ENCODE peak calls at places on chromosomes 11 and 22, in six cellular contexts. C, N, E, K, R and A are unnamed samples.

GRCh38 chr11:27171391-27171790 is 130.8 kb downstream of the BBOX1 start:
- DNase-seq in C (no peak), N (no peak), E (no peak), K (no peak), R (no peak), A (no peak)

GRCh38 chr11:119793335-119793984 is 64.5 kb upstream of the NECTIN1 start:
- DNase-seq in C (no peak), N (no peak), E (no peak), K (no peak), R (peak; percentile 90), A (peak; percentile 46)

GRCh38 chr11:9158898-9159391 is 67.5 kb upstream of the SCUBE2 start:
- DNase-seq in C (no peak), N (no peak), E (no peak), K (peak; percentile 74), R (no peak), A (no peak)

GRCh38 chr11:45212566-45213315 is 66.3 kb downstream of the PRDM11 start:
- DNase-seq in C (no peak), N (no peak), E (no peak), K (no peak), R (no peak), A (no peak)

GRCh38 chr22:23263651-23264555 is 83.6 kb downstream of the BCR start:
- DNase-seq in C (no peak), N (no peak), E (no peak), K (no peak), R (no peak), A (no peak)

GRCh38 chr11:78660451-78660850 is 85.8 kb upstream of the NARS2 start:
- DNase-seq in C (no peak), N (no peak), E (no peak), K (no peak), R (no peak), A (no peak)

GRCh38 chr22:23862103-23862502 is 4.4 kb downstream of the SLC2A11 start:
- DNase-seq in C (no peak), N (no peak), E (no peak), K (peak; percentile 71), R (peak; percentile 90), A (no peak)

GRCh38 chr11:47248664-47249377 is at the start of gene ACP2:
- DNase-seq in C (peak; percentile 88), N (peak; percentile 91), E (peak; percentile 72), K (peak; percentile 91), R (peak; percentile 96), A (peak; percentile 94)

GRCh38 chr11:289145-289705 is 299 bp downstream of the PGGHG start:
- DNase-seq in C (no peak), N (no peak), E (no peak), K (no peak), R (peak; percentile 93), A (no peak)

GRCh38 chr22:38569972-38570840 is at the start of gene DMC1:
- DNase-seq in C (peak; percentile 97), N (peak; percentile 92), E (no peak), K (peak; percentile 82), R (peak; percentile 90), A (peak; percentile 97)

GRCh38 chr22:36775589-36775965 is 342 bp downstream of the IFT27 start:
- DNase-seq in C (no peak), N (peak; percentile 63), E (no peak), K (peak; percentile 13), R (no peak), A (no peak)

GRCh38 chr11:111632798-111633197 is 30.5 kb downstream of the SIK2 start:
- DNase-seq in C (no peak), N (no peak), E (no peak), K (no peak), R (no peak), A (no peak)

GRCh38 chr11:125348141-125348651 is 147.9 kb downstream of the FEZ1 start:
- DNase-seq in C (no peak), N (no peak), E (no peak), K (no peak), R (no peak), A (peak; percentile 49)

GRCh38 chr11:469684-470667 is 19.9 kb downstream of the PTDSS2 start:
- DNase-seq in C (peak; percentile 71), N (peak; percentile 91), E (peak; percentile 50), K (peak; percentile 88), R (peak; percentile 99), A (peak; percentile 79)

GRCh38 chr22:25097006-25097405 is 102.7 kb upstream of the CRYBB3 start:
- DNase-seq in C (no peak), N (no peak), E (no peak), K (no peak), R (no peak), A (no peak)

GRCh38 chr22:47162865-47163264 is 400.4 kb downstream of the TBC1D22A start:
- DNase-seq in C (peak; percentile 24), N (peak; percentile 38), E (no peak), K (no peak), R (peak; percentile 30), A (peak; percentile 43)

GRCh38 chr11:107102692-107103463 is 84.6 kb upstream of the GUCY1A2 start:
- DNase-seq in C (no peak), N (peak; percentile 51), E (no peak), K (no peak), R (no peak), A (no peak)

GRCh38 chr11:44977493-44977984 is 26.9 kb upstream of the TP53I11 start:
- DNase-seq in C (no peak), N (no peak), E (no peak), K (peak; percentile 35), R (no peak), A (no peak)

GRCh38 chr11:133957926-133958325 is 1.2 kb upstream of the IGSF9B start:
- DNase-seq in C (no peak), N (no peak), E (no peak), K (no peak), R (no peak), A (no peak)

GRCh38 chr11:17939542-17939941 is 73.3 kb downstream of the SERGEF start:
- DNase-seq in C (no peak), N (peak; percentile 85), E (no peak), K (no peak), R (no peak), A (no peak)

GRCh38 chr11:79150320-79150719 is 290.5 kb downstream of the TENM4 start:
- DNase-seq in C (no peak), N (no peak), E (no peak), K (no peak), R (no peak), A (no peak)

GRCh38 chr11:20162340-20162739 is 2.1 kb upstream of the DBX1 start:
- DNase-seq in C (no peak), N (no peak), E (no peak), K (no peak), R (peak; percentile 65), A (no peak)

DNA sequence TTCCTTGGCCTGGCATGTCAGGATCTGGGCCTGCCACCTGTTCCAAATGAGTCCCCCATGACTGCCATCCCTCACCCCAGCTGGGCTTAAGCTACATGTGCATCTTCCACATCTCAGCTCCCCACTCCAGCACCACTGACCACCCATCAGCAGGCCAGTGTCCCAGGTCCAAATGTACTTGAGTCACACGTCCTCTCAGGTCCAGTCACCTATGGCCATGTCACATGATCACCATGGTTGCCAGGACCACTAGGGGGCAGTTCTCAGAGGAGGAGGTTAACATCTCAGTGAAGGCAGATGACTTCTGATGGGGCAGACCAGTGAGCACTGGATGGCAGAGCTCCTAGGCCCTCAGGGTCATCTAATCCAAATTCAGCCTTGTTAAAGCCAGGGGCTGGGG is 41.9 kb upstream of the WNT11 start:
- DNase-seq in C (no peak), N (no peak), E (no peak), K (peak; percentile 13), R (no peak), A (no peak)
- TF ChIP-seq CTCF in C (no peak), N (no peak), E (peak; percentile 25), K (peak; percentile 31), R (peak; percentile 40), A (peak; percentile 14)

DNA sequence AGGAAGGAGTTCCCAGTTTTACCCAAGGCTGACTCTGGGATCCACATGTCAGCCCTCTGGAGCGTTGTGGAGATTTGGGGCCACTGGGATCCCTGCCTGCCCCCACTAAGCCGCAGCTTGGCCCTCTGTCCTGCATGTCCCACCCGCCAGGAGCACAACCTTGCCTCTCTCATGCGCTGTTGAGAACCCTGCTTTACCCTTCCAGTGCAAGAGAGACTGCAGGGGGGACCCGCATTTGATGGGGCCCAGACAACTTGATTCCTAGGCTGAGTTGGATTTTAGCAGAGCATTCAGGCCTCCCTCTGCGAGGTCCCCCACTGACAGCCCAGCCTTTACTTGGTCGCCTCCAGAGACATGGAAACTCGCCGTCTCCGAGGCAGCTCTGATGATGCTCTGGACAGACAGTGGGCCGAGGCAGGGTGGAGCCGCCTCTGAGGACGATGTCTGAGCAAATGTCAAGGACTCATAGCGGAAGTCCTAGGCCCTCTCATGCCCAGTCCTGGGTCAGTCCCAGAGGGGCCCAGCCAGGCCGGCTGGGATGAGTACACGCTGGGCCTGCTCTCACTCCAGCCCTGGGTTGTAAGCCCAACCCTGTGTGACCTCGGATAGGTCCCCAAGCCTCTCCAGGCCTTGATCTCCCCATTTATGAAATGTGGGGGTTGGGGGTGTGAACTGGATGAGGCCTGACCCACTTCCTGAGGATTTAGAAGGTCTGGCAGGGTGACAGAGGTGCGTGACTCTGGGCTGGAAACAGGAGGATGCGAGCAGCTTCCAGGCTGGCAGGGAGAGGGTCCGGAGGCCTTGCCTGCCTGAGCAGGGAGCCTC is 590 bp downstream of the CD5 start:
- DNase-seq in C (no peak), N (no peak), E (no peak), K (no peak), R (peak; percentile 34), A (peak; percentile 50)
- H3K4me3 ChIP-seq in C (peak overlapping the region; percentile 25), N (no peak overlapping the region), E (no peak overlapping the region), K (no peak overlapping the region), R (no peak overlapping the region), A (peak overlapping the region; percentile 35)

DNA sequence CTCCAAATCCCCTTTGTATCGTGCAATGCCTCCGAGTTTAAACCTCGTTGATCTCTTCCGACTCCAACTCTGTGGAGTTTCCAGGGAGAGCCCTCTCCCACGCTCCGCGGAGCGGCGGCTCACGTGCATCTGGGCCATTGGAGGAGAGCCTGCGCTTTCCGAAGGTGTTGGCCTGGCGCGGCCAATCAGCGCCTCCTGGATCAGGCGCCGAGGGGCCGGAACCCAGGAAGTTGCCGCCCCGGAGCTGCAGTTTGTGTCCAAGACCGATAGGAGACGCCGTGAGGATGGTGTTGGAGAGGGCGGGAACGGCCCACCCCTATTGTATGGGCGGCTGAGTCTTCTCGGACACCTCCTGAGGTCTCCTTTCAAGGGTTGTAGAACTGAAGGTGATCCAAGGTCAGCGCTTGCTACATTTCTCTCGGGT is 1.6 kb downstream of the ADAMTS15 start:
- DNase-seq in C (peak; percentile 86), N (no peak), E (no peak), K (peak; percentile 90), R (peak; percentile 87), A (peak; percentile 86)
- TF ChIP-seq CTCF in C (peak; percentile 83), N (peak; percentile 10), E (peak; percentile 77), K (peak; percentile 67), R (peak; percentile 41), A (peak; percentile 60)

GRCh38 chr22:40678493-40679248 is 613 bp upstream of the MCHR1 start:
- DNase-seq in C (no peak), N (peak; percentile 94), E (no peak), K (no peak), R (no peak), A (no peak)

GRCh38 chr22:40680819-40681183 is 1.5 kb downstream of the MCHR1 start:
- DNase-seq in C (no peak), N (no peak), E (no peak), K (no peak), R (no peak), A (no peak)

GRCh38 chr22:40679249-40679963 is at the start of gene MCHR1:
- DNase-seq in C (no peak), N (peak; percentile 92), E (no peak), K (no peak), R (no peak), A (no peak)

GRCh38 chr22:40681451-40681850 is 2.2 kb downstream of the MCHR1 start:
- DNase-seq in C (no peak), N (no peak), E (no peak), K (no peak), R (no peak), A (no peak)

GRCh38 chr22:40679964-40680818 is 907 bp downstream of the MCHR1 start:
- DNase-seq in C (no peak), N (no peak), E (no peak), K (peak; percentile 46), R (no peak), A (no peak)
- H3K4me3 ChIP-seq in C (peak overlapping the region; percentile 64), N (no peak overlapping the region), E (peak overlapping the region; percentile 55), K (peak overlapping the region; percentile 34), R (peak overlapping the region; percentile 70), A (no peak overlapping the region)